ENCODE peak calls at places on chromosomes 5 and 9, in six cellular contexts. Q is heart left ventricle, W is fibroblast of lung, L is HT1080, R is COR-L47, V is omental fat pad. B is an unnamed sample.
A peak's percentile ranks its signal among the peaks of the same experiment; 100 is the strongest.

GRCh38 chr9:117936185-117936758 is 232.1 kb downstream of the TLR4 start:
- DNase-seq in L (no peak), R (no peak), W (no peak), V (no peak), Q (no peak), B (no peak)

GRCh38 chr5:153523831-153524230 is 33.4 kb downstream of the GRIA1 start:
- DNase-seq in Q (peak; percentile 43), L (peak; percentile 46), V (peak; percentile 27), R (no peak), W (peak; percentile 84), B (no peak)

GRCh38 chr5:109486200-109486804 is 76.5 kb upstream of the PJA2 start:
- DNase-seq in V (no peak), L (no peak), W (peak; percentile 52), Q (peak; percentile 59), R (no peak), B (no peak)

GRCh38 chr5:155254399-155254798 is 240.8 kb downstream of the KIF4B start:
- DNase-seq in V (no peak), Q (no peak), R (no peak), L (peak; percentile 38), W (no peak), B (no peak)

GRCh38 chr9:4327504-4328191 is 27.8 kb upstream of the GLIS3 start:
- DNase-seq in V (no peak), W (peak; percentile 84), R (no peak), L (peak; percentile 80), Q (no peak), B (no peak)

GRCh38 chr5:32261198-32261597 is 51.5 kb downstream of the MTMR12 start:
- DNase-seq in R (no peak), Q (no peak), W (no peak), L (no peak), V (no peak), B (no peak)

GRCh38 chr5:54160329-54160728 is 150.0 kb downstream of the ARL15 start:
- DNase-seq in L (no peak), W (peak; percentile 9), R (no peak), Q (no peak), V (no peak), B (no peak)

GRCh38 chr5:159972538-159973362 is 36.2 kb upstream of the TTC1 start:
- DNase-seq in Q (no peak), V (no peak), W (no peak), R (no peak), L (no peak), B (no peak)

GRCh38 chr5:172782169-172783039 is 11.4 kb upstream of the DUSP1 start:
- DNase-seq in R (no peak), Q (no peak), W (peak; percentile 80), V (no peak), L (peak; percentile 42), B (no peak)

GRCh38 chr5:149857499-149857898 is 87.1 kb downstream of the PDE6A start:
- DNase-seq in Q (peak; percentile 86), R (peak; percentile 86), L (peak; percentile 97), V (peak; percentile 46), W (peak; percentile 27), B (peak; percentile 96)

GRCh38 chr9:114369567-114370240 is 18.1 kb downstream of the AKNA start:
- DNase-seq in L (no peak), R (no peak), W (no peak), Q (no peak), V (no peak), B (no peak)

GRCh38 chr5:61631438-61631941 is 299.4 kb downstream of the ZSWIM6 start:
- DNase-seq in W (peak; percentile 65), L (no peak), R (no peak), V (no peak), Q (peak; percentile 82), B (no peak)

GRCh38 chr9:4143951-4144717 is 155.7 kb downstream of the GLIS3 start:
- DNase-seq in V (no peak), W (peak; percentile 82), Q (no peak), L (peak; percentile 49), R (no peak), B (no peak)

GRCh38 chr9:83772860-83773259 is 44.7 kb downstream of the GKAP1 start:
- DNase-seq in R (no peak), L (no peak), V (no peak), W (no peak), Q (no peak), B (no peak)

GRCh38 chr9:136321561-136321960 is 5.8 kb upstream of the GPSM1 start:
- DNase-seq in L (no peak), Q (no peak), V (no peak), R (no peak), W (no peak), B (no peak)

GRCh38 chr9:34675048-34675714 is 12.7 kb upstream of the CCL27 start:
- DNase-seq in Q (no peak), V (no peak), L (peak; percentile 61), W (peak; percentile 42), R (peak; percentile 56), B (no peak)

GRCh38 chr9:19379697-19380046 is 364 bp downstream of the RPS6 start:
- DNase-seq in W (no peak), L (no peak), Q (no peak), V (no peak), R (peak; percentile 37), B (no peak)

GRCh38 chr5:104513194-104513602 is 950.6 kb upstream of the NUDT12 start:
- DNase-seq in V (no peak), L (peak; percentile 85), Q (no peak), R (no peak), W (peak; percentile 91), B (no peak)

GRCh38 chr5:177421046-177421798 is 5.3 kb upstream of the GRK6 start:
- DNase-seq in W (no peak), L (no peak), V (no peak), R (no peak), Q (no peak), B (no peak)

GRCh38 chr5:161283296-161283695 is 263.2 kb downstream of the GABRB2 start:
- DNase-seq in W (no peak), Q (no peak), V (no peak), R (no peak), L (no peak), B (no peak)

GRCh38 chr5:78132507-78132906 is 162.0 kb downstream of the AP3B1 start:
- DNase-seq in W (no peak), R (no peak), L (no peak), Q (no peak), V (no peak), B (no peak)

B was measured in lower leg skin.